ENCODE peak calls at places on chromosomes 5 and 9, in eight cellular contexts. X, P, A, M, C, T, H and U are unnamed samples.

GRCh38 chr5:162684145-162684544 is 616.6 kb downstream of the GABRG2 start:
- DNase-seq in X (no peak), P (no peak), A (no peak), M (no peak), C (no peak), T (no peak), H (no peak), U (no peak)

GRCh38 chr9:130437011-130437784 is 7.6 kb upstream of the ASS1 start:
- DNase-seq in X (no peak), P (no peak), A (no peak), M (no peak), C (no peak), T (no peak), H (peak), U (no peak)

GRCh38 chr5:96252596-96252995 is 180.5 kb downstream of the PCSK1 start:
- DNase-seq in X (no peak), P (no peak), A (no peak), M (no peak), C (no peak), T (no peak), H (no peak), U (no peak)

GRCh38 chr9:130689572-130689936 is 4.0 kb upstream of the EXOSC2 start:
- DNase-seq in X (no peak), P (no peak), A (no peak), M (no peak), C (no peak), T (no peak), H (no peak), U (no peak)

GRCh38 chr5:135535820-135536801 is at the start of gene NEUROG1:
- DNase-seq in X (no peak), P (peak), A (no peak), M (no peak), C (no peak), T (no peak), H (no peak), U (peak)

GRCh38 chr9:123302348-123303214 is 34.2 kb upstream of the STRBP start:
- DNase-seq in X (no peak), P (no peak), A (no peak), M (no peak), C (no peak), T (no peak), H (no peak), U (no peak)

GRCh38 chr9:134396825-134397224 is 70.6 kb downstream of the RXRA start:
- DNase-seq in X (no peak), P (no peak), A (no peak), M (no peak), C (no peak), T (no peak), H (no peak), U (no peak)

GRCh38 chr9:33461474-33461873 is 12.2 kb downstream of the NOL6 start:
- DNase-seq in X (no peak), P (no peak), A (no peak), M (no peak), C (no peak), T (no peak), H (no peak), U (no peak)

GRCh38 chr5:134547579-134547978 is 22.1 kb downstream of the JADE2 start:
- DNase-seq in X (peak), P (no peak), A (no peak), M (no peak), C (peak), T (peak), H (no peak), U (no peak)

GRCh38 chr5:45385321-45386058 is 310.7 kb downstream of the HCN1 start:
- DNase-seq in X (peak), P (no peak), A (peak), M (no peak), C (peak), T (peak), H (no peak), U (no peak)

GRCh38 chr5:162683280-162683679 is 615.7 kb downstream of the GABRG2 start:
- DNase-seq in X (no peak), P (no peak), A (no peak), M (peak), C (no peak), T (no peak), H (no peak), U (no peak)

GRCh38 chr5:144504929-144505578 is 334.4 kb downstream of the KCTD16 start:
- DNase-seq in X (no peak), P (peak), A (no peak), M (no peak), C (no peak), T (peak), H (no peak), U (no peak)

GRCh38 chr5:160317447-160317846 is 5.1 kb upstream of the CCNJL start:
- DNase-seq in X (no peak), P (no peak), A (no peak), M (no peak), C (no peak), T (no peak), H (no peak), U (no peak)

GRCh38 chr9:112180387-112180881 is 5.3 kb upstream of the SUSD1 start:
- DNase-seq in X (no peak), P (no peak), A (peak), M (no peak), C (no peak), T (no peak), H (no peak), U (no peak)

GRCh38 chr5:80406980-80407734 is 707 bp upstream of the ZFYVE16 start:
- DNase-seq in X (peak), P (no peak), A (no peak), M (no peak), C (no peak), T (peak), H (peak), U (no peak)

GRCh38 chr9:76891874-76892273 is 14.0 kb downstream of the PRUNE2 start:
- DNase-seq in X (no peak), P (no peak), A (no peak), M (no peak), C (no peak), T (no peak), H (no peak), U (no peak)

GRCh38 chr9:38026021-38026809 is 42.8 kb downstream of the SHB start:
- DNase-seq in X (peak), P (peak), A (peak), M (no peak), C (peak), T (peak), H (no peak), U (no peak)

GRCh38 chr9:75626860-75627259 is 263.6 kb upstream of the PCSK5 start:
- DNase-seq in X (no peak), P (no peak), A (no peak), M (no peak), C (no peak), T (no peak), H (no peak), U (no peak)

GRCh38 chr5:93189707-93190120 is 391.3 kb downstream of the NR2F1-AS1 start:
- DNase-seq in X (no peak), P (no peak), A (peak), M (no peak), C (peak), T (peak), H (no peak), U (no peak)

GRCh38 chr5:173029499-173029921 is 26.6 kb upstream of the CREBRF start:
- DNase-seq in X (no peak), P (no peak), A (no peak), M (no peak), C (no peak), T (no peak), H (no peak), U (no peak)

GRCh38 chr5:68240196-68240595 is 24.6 kb downstream of the PIK3R1 start:
- DNase-seq in X (no peak), P (peak), A (no peak), M (no peak), C (no peak), T (no peak), H (no peak), U (no peak)

GRCh38 chr5:65837139-65837538 is 89.2 kb upstream of the ERBIN start:
- DNase-seq in X (no peak), P (no peak), A (peak), M (no peak), C (no peak), T (peak), H (no peak), U (no peak)

GRCh38 chr9:89953824-89954223 is 349.0 kb downstream of the GADD45G start:
- DNase-seq in X (no peak), P (peak), A (no peak), M (no peak), C (no peak), T (no peak), H (no peak), U (no peak)

GRCh38 chr9:13146838-13147237 is 132.7 kb downstream of the MPDZ start:
- DNase-seq in X (no peak), P (no peak), A (no peak), M (no peak), C (no peak), T (peak), H (no peak), U (no peak)

GRCh38 chr9:113566712-113567071 is 103.2 kb downstream of the RGS3 start:
- DNase-seq in X (peak), P (peak), A (no peak), M (no peak), C (no peak), T (no peak), H (no peak), U (no peak)

GRCh38 chr9:34072410-34072809 is 23.7 kb upstream of the UBAP2 start:
- DNase-seq in X (no peak), P (no peak), A (no peak), M (no peak), C (no peak), T (peak), H (peak), U (no peak)

GRCh38 chr5:68007446-68007845 is 208.1 kb upstream of the PIK3R1 start:
- DNase-seq in X (peak), P (no peak), A (no peak), M (no peak), C (no peak), T (peak), H (no peak), U (no peak)

GRCh38 chr9:100084734-100085133 is 14.1 kb downstream of the ERP44 start:
- DNase-seq in X (no peak), P (no peak), A (no peak), M (peak), C (no peak), T (no peak), H (no peak), U (no peak)

GRCh38 chr5:172796306-172796705 is 25.3 kb upstream of the DUSP1 start:
- DNase-seq in X (no peak), P (no peak), A (no peak), M (no peak), C (no peak), T (no peak), H (no peak), U (no peak)

GRCh38 chr9:94232428-94232827 is 26.7 kb upstream of the ZNF169 start:
- DNase-seq in X (no peak), P (no peak), A (no peak), M (no peak), C (no peak), T (no peak), H (no peak), U (no peak)

GRCh38 chr5:52469835-52470234 is 317.9 kb upstream of the ITGA1 start:
- DNase-seq in X (no peak), P (no peak), A (no peak), M (no peak), C (no peak), T (no peak), H (no peak), U (no peak)

GRCh38 chr9:14479187-14479586 is 165.2 kb upstream of the NFIB start:
- DNase-seq in X (no peak), P (no peak), A (no peak), M (no peak), C (no peak), T (no peak), H (no peak), U (no peak)

GRCh38 chr5:173823721-173824567 is 64.2 kb upstream of the CPEB4 start:
- DNase-seq in X (no peak), P (no peak), A (peak), M (no peak), C (peak), T (peak), H (no peak), U (no peak)

DNA sequence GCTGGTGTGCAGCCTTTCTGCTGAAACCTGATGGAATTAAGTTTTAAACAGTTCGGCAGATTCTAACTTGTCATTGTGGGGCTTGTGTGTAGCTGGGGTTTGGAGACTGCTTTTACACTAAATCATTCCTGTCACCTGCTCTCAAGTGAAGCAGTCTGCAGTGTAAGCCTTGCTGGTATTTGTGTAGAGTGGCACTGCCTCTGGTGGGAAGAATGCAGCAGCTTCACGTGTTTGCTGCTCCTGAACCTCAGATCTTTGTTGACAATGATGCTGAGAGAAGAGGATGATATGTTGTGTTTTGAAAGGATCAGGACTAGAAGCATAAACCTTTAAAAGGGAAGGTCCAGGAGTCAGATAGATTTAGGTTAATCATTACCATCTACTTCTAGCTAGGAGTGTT is 88.1 kb downstream of the KDM4C start:
- DNase-seq in X (no peak), P (peak), A (no peak), M (no peak), C (no peak), T (no peak), H (no peak), U (no peak)
- TF ChIP-seq CTCF in X (peak), P (peak), A (peak), M (no peak), C (peak), T (peak), H (peak), U (peak)

DNA sequence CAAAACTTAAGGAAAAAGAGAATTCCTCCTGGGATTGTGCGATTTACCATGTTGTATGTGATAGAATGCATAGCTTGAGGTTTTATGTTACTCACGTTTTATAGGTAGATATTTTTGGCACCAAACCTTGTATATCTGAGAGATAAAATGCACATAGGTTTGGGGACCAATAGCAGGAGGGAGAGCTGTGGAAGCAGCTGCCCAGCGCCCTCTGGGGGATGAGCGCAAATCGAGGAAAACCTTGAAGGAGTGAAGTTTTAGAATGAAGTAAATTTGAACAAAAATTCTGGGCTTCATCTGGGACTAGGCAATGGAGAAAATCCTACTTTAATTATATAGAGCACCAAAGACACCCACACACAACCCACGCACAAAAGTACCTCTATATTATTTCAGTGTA is 197.0 kb downstream of the ADCY2 start:
- DNase-seq in X (no peak), P (peak), A (no peak), M (no peak), C (no peak), T (no peak), H (peak), U (no peak)
- TF ChIP-seq CTCF in X (peak), P (peak), A (peak), M (no peak), C (peak), T (peak), H (peak), U (no peak)

DNA sequence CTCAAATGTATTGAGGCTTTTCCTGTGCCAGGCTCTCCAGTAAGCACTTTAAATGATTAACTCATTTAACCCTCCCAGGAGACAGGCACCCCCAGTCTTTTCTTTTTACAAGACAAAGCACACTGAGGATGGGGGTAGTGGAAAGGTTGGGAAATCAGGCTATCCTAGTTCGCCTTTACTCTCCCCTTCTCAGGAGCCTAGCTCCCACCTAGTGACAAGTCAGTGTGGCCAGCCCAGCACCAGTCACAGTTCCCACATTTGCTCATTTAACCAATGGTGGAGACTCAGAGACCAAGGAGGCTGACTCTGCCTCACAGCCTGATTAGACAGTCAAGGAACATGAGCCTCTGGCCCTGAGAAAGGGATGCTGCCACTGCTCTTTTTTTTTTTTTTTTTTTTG is 3.5 kb downstream of the ALDH7A1 start:
- DNase-seq in X (no peak), P (no peak), A (no peak), M (no peak), C (no peak), T (no peak), H (no peak), U (no peak)
- TF ChIP-seq CTCF in X (no peak), P (no peak), A (no peak), M (no peak), C (no peak), T (no peak), H (no peak), U (no peak)

GRCh38 chr9:126893079-126893478 is 21.5 kb upstream of the RALGPS1 start:
- DNase-seq in X (no peak), P (no peak), A (no peak), M (no peak), C (no peak), T (no peak), H (no peak), U (no peak)
- TF ChIP-seq CTCF in X (peak), P (peak), A (no peak), M (peak), C (peak), T (no peak), H (peak), U (peak)

DNA sequence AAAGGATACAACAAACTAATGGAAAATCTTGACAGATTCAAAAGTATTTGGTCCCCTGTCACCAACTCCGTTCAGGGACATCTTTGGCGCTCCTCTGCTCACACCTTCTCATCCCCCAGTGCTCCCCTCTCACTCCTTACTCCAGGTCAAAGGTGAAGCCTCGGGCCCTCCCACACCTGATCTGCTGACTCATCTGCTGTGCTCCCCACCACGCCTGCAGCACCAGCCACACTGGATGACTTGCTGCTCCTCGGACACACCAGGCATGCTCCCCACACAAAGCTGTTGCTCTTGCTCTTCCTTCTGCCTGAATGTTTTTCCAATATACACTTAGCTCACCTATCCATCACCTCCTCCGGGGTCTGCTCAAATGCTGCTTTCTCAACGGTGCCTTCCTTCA is 123.4 kb downstream of the ESM1 start:
- DNase-seq in X (no peak), P (no peak), A (no peak), M (no peak), C (no peak), T (peak), H (no peak), U (no peak)
- TF ChIP-seq CTCF in X (no peak), P (no peak), A (no peak), M (no peak), C (no peak), T (no peak), H (no peak), U (no peak)

GRCh38 chr9:7056237-7056636 is 298.5 kb downstream of the KDM4C start:
- DNase-seq in X (no peak), P (no peak), A (no peak), M (no peak), C (no peak), T (no peak), H (no peak), U (no peak)
- TF ChIP-seq CTCF in X (no peak), P (no peak), A (no peak), M (no peak), C (no peak), T (no peak), H (no peak), U (no peak)

DNA sequence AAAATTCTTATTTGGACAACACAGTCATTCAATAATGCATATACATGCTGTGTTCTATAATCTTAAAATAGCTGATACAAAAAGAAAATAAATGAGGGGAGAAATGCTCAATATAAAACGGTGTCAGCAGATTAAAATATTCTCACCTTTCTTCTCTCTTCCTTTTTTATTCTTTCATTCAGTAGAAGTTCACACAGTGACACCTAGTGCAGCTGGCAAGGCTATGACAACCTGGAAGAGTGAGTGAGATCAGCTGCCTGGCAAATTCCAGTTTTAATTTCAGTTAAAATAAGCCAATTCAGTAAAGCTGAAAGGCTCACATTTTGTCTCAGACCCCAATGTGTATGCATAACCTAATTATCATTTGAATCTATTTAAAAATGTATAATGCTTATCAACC is 150.3 kb downstream of the RASEF start:
- DNase-seq in X (no peak), P (no peak), A (no peak), M (no peak), C (no peak), T (no peak), H (no peak), U (no peak)
- TF ChIP-seq CTCF in X (no peak), P (no peak), A (no peak), M (no peak), C (no peak), T (no peak), H (peak), U (no peak)

GRCh38 chr9:27536168-27536567 is 6.6 kb upstream of the MOB3B start:
- DNase-seq in X (no peak), P (no peak), A (no peak), M (no peak), C (no peak), T (no peak), H (no peak), U (no peak)

GRCh38 chr9:27537027-27537435 is 7.4 kb upstream of the MOB3B start:
- DNase-seq in X (no peak), P (no peak), A (no peak), M (no peak), C (no peak), T (no peak), H (no peak), U (no peak)

GRCh38 chr9:27534131-27534530 is 4.5 kb upstream of the MOB3B start:
- DNase-seq in X (no peak), P (no peak), A (no peak), M (no peak), C (no peak), T (no peak), H (no peak), U (no peak)

GRCh38 chr9:27534658-27535209 is 5.1 kb upstream of the MOB3B start:
- DNase-seq in X (no peak), P (no peak), A (no peak), M (no peak), C (no peak), T (no peak), H (no peak), U (no peak)

DNA sequence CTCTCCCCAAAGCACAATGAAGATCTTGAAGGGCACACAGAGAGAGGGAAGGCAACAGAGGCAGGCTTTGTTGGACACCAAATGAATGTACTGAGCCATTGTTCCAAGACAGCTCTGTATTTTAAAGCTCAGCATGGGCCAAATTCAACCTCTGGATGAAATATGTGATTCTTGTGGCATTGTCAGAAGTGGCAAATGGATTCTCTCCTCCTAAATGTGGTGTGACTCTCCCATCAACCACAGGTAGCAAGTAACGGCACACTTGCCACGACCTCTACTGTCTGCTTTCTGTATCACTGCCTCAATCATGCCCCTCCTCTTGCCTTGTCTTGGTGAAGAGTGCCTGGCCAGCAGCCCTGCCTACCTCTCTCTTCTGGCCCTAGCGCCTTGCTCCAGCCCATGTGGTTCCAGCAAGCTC is 6.1 kb upstream of the MOB3B start:
- DNase-seq in X (no peak), P (no peak), A (no peak), M (no peak), C (no peak), T (no peak), H (no peak), U (no peak)
- TF ChIP-seq CTCF in X (no peak), P (no peak), A (no peak), M (peak), C (no peak), T (no peak), H (no peak), U (no peak)